ENCODE peak calls at places on chromosomes 7 and 10, in nine cellular contexts. V is psoas muscle; X is CD8-positive, alpha-beta T cell; D is Panc1; B is lower lobe of right lung; W is osteoblast; S is IMR-90; G is body of pancreas; J is HCT116. L is an unnamed sample.
A peak's percentile ranks its signal among the peaks of the same experiment; 100 is the strongest.

GRCh38 chr7:4753610-4754432 is 21.6 kb upstream of the AP5Z1 start:
- DNase-seq in G (peak; percentile 81), B (peak; percentile 92), W (peak; percentile 94), S (peak; percentile 34), X (peak; percentile 69), V (peak; percentile 91), J (peak; percentile 51), D (peak; percentile 35), L (peak; percentile 72)

GRCh38 chr10:124290095-124290795 is 128.5 kb downstream of the OAT start:
- DNase-seq in J (no peak), B (no peak), D (no peak), G (no peak), V (peak; percentile 41), W (peak; percentile 74), S (peak; percentile 6), X (no peak), L (peak; percentile 68)

GRCh38 chr7:29065458-29065857 is 80.9 kb downstream of the CPVL start:
- DNase-seq in S (no peak), J (no peak), G (no peak), B (no peak), V (no peak), X (no peak), D (no peak), W (no peak), L (no peak)

GRCh38 chr7:135795846-135796570 is 47.4 kb upstream of the FAM180A start:
- DNase-seq in X (no peak), J (no peak), S (no peak), V (no peak), D (no peak), B (no peak), W (no peak), G (no peak), L (no peak)

GRCh38 chr10:133257489-133258065 is 19.1 kb downstream of the ADAM8 start:
- DNase-seq in B (peak; percentile 88), W (no peak), J (no peak), V (peak; percentile 75), D (no peak), G (peak; percentile 80), X (no peak), S (no peak), L (peak; percentile 52)

GRCh38 chr10:80484243-80484642 is 30.1 kb downstream of the TSPAN14 start:
- DNase-seq in W (no peak), J (no peak), X (no peak), B (no peak), D (no peak), V (no peak), S (no peak), G (no peak), L (no peak)

GRCh38 chr10:45421231-45422097 is 47.4 kb downstream of the ALOX5 start:
- DNase-seq in S (no peak), V (no peak), J (no peak), B (no peak), X (no peak), D (no peak), G (no peak), W (no peak), L (peak; percentile 46)

GRCh38 chr10:4067552-4068254 is 282.7 kb upstream of the KLF6 start:
- DNase-seq in G (no peak), X (no peak), B (no peak), V (no peak), J (no peak), D (no peak), W (peak; percentile 52), S (no peak), L (no peak)

GRCh38 chr10:31146496-31147219 is 115.0 kb upstream of the ZNF438 start:
- DNase-seq in B (no peak), X (no peak), S (peak; percentile 86), G (no peak), W (peak; percentile 60), J (peak; percentile 60), D (no peak), V (peak; percentile 69), L (no peak)

GRCh38 chr7:98303906-98304305 is 22.4 kb downstream of the BRI3 start:
- DNase-seq in X (no peak), D (no peak), G (no peak), J (no peak), W (peak; percentile 53), B (peak; percentile 47), V (peak; percentile 37), S (no peak), L (no peak)

GRCh38 chr10:101892782-101893391 is 49.3 kb upstream of the KCNIP2 start:
- DNase-seq in G (no peak), V (no peak), X (no peak), J (no peak), S (peak; percentile 11), W (peak; percentile 82), D (no peak), B (no peak), L (no peak)

GRCh38 chr7:40403664-40404476 is 269.1 kb downstream of the SUGCT start:
- DNase-seq in J (no peak), V (no peak), W (no peak), X (no peak), G (no peak), D (no peak), S (no peak), B (no peak), L (no peak)

GRCh38 chr7:76241141-76241540 is 39.4 kb downstream of the SRRM3 start:
- DNase-seq in X (no peak), B (no peak), J (no peak), V (no peak), S (no peak), W (no peak), G (no peak), D (no peak), L (no peak)

GRCh38 chr7:150945853-150946825 is 32.0 kb downstream of the KCNH2 start:
- DNase-seq in B (peak; percentile 54), D (no peak), J (no peak), W (peak; percentile 95), S (no peak), V (no peak), G (no peak), X (no peak), L (no peak)

GRCh38 chr10:5479481-5480161 is 19.7 kb downstream of the CALML5 start:
- DNase-seq in X (no peak), D (no peak), G (no peak), V (no peak), W (peak; percentile 69), S (no peak), B (no peak), J (no peak), L (no peak)

GRCh38 chr10:30637881-30638467 is 8.4 kb upstream of the LYZL2 start:
- DNase-seq in B (no peak), G (no peak), W (peak; percentile 67), X (no peak), V (no peak), D (peak; percentile 59), J (peak; percentile 62), S (peak; percentile 96), L (no peak)

GRCh38 chr10:71074176-71074755 is 138.1 kb upstream of the UNC5B start:
- DNase-seq in X (no peak), G (no peak), V (no peak), J (no peak), B (no peak), S (no peak), D (no peak), W (peak; percentile 55), L (no peak)

GRCh38 chr10:133442967-133443924 is 10.5 kb upstream of the SCART1 start:
- DNase-seq in X (no peak), V (no peak), J (no peak), S (no peak), B (no peak), D (no peak), W (peak; percentile 77), G (no peak), L (no peak)

DNA sequence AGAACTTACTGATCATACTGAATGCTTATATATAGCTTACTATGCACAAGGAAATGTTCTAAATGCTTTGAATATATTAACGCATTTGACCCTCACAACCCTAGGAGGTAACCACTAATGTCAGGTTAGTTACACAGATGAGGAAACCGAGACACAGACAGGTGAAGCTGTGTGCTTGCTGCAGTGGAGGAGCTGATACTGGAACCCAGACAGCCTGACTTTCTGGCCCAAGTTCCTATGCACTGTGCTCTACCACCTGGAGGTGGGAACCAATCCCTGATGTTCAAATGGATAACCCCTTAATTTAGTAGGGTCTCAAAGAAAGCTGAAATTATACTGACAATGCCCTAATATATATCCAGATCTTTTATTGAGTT is 119.6 kb downstream of the SORBS1 start:
- DNase-seq in G (no peak), V (no peak), X (no peak), J (no peak), D (no peak), B (no peak), S (no peak), W (no peak), L (no peak)
- TF ChIP-seq CTCF in G (no peak), V (no peak), X (no peak), J (no peak), D (no peak), B (no peak), S (no peak), W (no peak), L (no peak)

DNA sequence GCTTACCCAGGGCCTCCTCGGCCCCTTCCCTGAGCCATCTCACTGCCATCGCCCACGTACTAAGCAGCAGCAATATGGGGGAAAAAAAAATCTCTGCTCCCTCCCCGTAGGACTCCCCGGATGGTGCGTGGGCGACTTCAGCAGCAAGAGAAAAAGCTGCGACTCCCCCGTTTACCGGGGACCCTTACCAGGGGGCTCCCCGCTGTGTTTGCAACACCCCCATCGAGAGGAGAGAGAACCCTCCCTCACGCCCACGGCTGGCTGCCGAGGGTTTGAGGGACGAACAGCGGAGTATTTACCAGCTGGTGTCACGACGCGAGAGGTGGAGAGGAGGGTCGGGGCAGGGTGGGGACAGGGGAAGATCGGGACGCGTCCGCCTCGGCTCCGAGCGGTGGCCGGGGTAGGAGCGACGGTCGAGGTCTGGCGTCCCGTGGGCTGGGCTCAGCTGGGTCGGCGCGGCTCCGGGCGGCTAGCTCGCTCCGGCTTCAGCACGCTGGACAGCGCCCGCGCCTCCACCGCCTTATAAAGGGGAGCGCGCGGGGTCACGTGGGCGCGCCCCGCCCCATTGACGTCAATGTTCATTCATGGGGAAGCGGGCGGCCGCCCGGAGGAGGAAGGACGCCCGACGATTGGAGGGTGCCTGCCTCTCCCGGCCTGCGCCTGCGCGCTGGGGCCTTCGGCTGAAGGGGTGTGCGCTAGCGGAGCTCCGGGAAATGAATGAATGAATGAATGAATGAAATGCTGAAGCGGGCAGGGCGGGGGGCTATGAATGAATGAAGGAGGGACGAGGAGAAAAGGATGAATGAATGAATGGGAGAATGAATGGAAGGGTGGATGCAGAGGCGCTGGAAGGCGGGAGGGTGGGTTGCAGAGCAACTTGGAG is at the start of gene VGF:
- DNase-seq in G (peak; percentile 93), D (peak; percentile 89), W (peak; percentile 100), J (peak; percentile 83), S (peak; percentile 92), V (peak; percentile 95), B (peak; percentile 96), X (peak; percentile 83), L (peak; percentile 93)
- H3K27me3 ChIP-seq in G (peaks cover 47% of the 10 kb centered on the region), D (peaks cover 3% of the 10 kb centered on the region), W (peaks cover 63% of the 10 kb centered on the region), J (no peaks in the 10 kb centered on the region), S (peaks cover 29% of the 10 kb centered on the region), V (no peaks in the 10 kb centered on the region), B (peaks cover 83% of the 10 kb centered on the region), X (peaks cover 51% of the 10 kb centered on the region), L (no peaks in the 10 kb centered on the region)

GRCh38 chr7:127591591-127591990 is 1.9 kb upstream of the FSCN3 start:
- DNase-seq in D (no peak), S (no peak), G (no peak), X (no peak), V (no peak), W (peak; percentile 50), B (no peak), J (no peak), L (no peak)
- TF ChIP-seq CTCF in D (no peak), S (no peak), G (no peak), X (no peak), V (no peak), W (no peak), B (no peak), J (no peak), L (no peak)

GRCh38 chr10:47299989-47300931 is at the start of gene GDF10:
- DNase-seq in X (no peak), V (no peak), D (no peak), S (no peak), J (no peak), B (no peak), W (no peak), G (peak; percentile 53), L (no peak)
- H3K27me3 ChIP-seq in X (no peaks in the 10 kb centered on the region), V (no peaks in the 10 kb centered on the region), D (peaks cover 28% of the 10 kb centered on the region), S (peaks cover 85% of the 10 kb centered on the region), J (peaks cover 11% of the 10 kb centered on the region), B (peaks cover 28% of the 10 kb centered on the region), W (peaks cover 76% of the 10 kb centered on the region), G (no peaks in the 10 kb centered on the region), L (no peaks in the 10 kb centered on the region)

L was measured in GM06990.